ENCODE peak calls at places on chromosomes 16 and 17, in four cellular contexts. W is K562, I is IMR-90, Y is keratinocyte. H is an unnamed sample. For H3K9me1 and H3K36me3, the result is how much of the 10 kb centered on the place peaks cover.

GRCh38 chr17:72884066-72884465 is 208.4 kb downstream of the SLC39A11 start:
- DNase-seq in I (no peak), W (no peak), Y (no peak), H (no peak)

GRCh38 chr17:66533572-66533971 is 231.2 kb downstream of the PRKCA start:
- DNase-seq in I (peak), W (no peak), Y (no peak), H (no peak)

GRCh38 chr17:13230350-13230900 is 212.6 kb upstream of the ELAC2 start:
- DNase-seq in Y (no peak), W (no peak), I (no peak), H (no peak)

GRCh38 chr17:29005936-29006438 is at the start of gene SEZ6:
- DNase-seq in W (peak), Y (no peak), I (peak), H (peak)

GRCh38 chr17:34390649-34391048 is 27.6 kb upstream of the CCL1 start:
- DNase-seq in Y (no peak), W (no peak), I (no peak), H (no peak)

GRCh38 chr17:65287040-65287439 is 149.9 kb downstream of the RGS9 start:
- DNase-seq in W (no peak), Y (no peak), I (peak), H (no peak)

GRCh38 chr16:57224651-57225335 is 20.3 kb upstream of the ARL2BP start:
- DNase-seq in W (no peak), I (no peak), Y (no peak), H (no peak)

GRCh38 chr16:31700200-31700529 is 172.5 kb downstream of the AHSP start:
- DNase-seq in I (no peak), Y (no peak), W (peak), H (no peak)

GRCh38 chr17:65064452-65065019 is 8.0 kb upstream of the GNA13 start:
- DNase-seq in I (peak), W (peak), Y (peak), H (no peak)

GRCh38 chr17:29107933-29108805 is 65.2 kb downstream of the PIPOX start:
- DNase-seq in W (no peak), I (no peak), Y (no peak), H (no peak)

GRCh38 chr17:81601525-81602120 is 35.3 kb downstream of the NPLOC4 start:
- DNase-seq in Y (peak), I (peak), W (peak), H (peak)

GRCh38 chr16:31484491-31485171 is 1.7 kb downstream of the SLC5A2 start:
- DNase-seq in W (peak), I (no peak), Y (no peak), H (no peak)

GRCh38 chr17:5413682-5414081 is 5.8 kb downstream of the NUP88 start:
- DNase-seq in Y (no peak), I (peak), W (no peak), H (peak)

GRCh38 chr16:49342336-49343265 is 31.0 kb upstream of the C16orf78 start:
- DNase-seq in Y (no peak), I (no peak), W (no peak), H (no peak)

GRCh38 chr17:76726231-76726765 is at the start of gene JMJD6:
- DNase-seq in I (peak), Y (peak), W (peak), H (peak)

GRCh38 chr17:69198238-69198637 is 30.4 kb downstream of the ABCA10 start:
- DNase-seq in Y (no peak), I (no peak), W (peak), H (no peak)

GRCh38 chr17:49121696-49122292 is 10.8 kb upstream of the B4GALNT2 start:
- DNase-seq in I (no peak), W (no peak), Y (no peak), H (no peak)

GRCh38 chr17:43531955-43532354 is 14.2 kb downstream of the ETV4 start:
- DNase-seq in I (no peak), W (no peak), Y (no peak), H (no peak)

GRCh38 chr17:32341141-32341856 is 674 bp downstream of the C17orf75 start:
- DNase-seq in W (no peak), I (no peak), Y (no peak), H (peak)
- TF ChIP-seq CTCF in W (peak), I (no peak), Y (peak), H (peak)

DNA sequence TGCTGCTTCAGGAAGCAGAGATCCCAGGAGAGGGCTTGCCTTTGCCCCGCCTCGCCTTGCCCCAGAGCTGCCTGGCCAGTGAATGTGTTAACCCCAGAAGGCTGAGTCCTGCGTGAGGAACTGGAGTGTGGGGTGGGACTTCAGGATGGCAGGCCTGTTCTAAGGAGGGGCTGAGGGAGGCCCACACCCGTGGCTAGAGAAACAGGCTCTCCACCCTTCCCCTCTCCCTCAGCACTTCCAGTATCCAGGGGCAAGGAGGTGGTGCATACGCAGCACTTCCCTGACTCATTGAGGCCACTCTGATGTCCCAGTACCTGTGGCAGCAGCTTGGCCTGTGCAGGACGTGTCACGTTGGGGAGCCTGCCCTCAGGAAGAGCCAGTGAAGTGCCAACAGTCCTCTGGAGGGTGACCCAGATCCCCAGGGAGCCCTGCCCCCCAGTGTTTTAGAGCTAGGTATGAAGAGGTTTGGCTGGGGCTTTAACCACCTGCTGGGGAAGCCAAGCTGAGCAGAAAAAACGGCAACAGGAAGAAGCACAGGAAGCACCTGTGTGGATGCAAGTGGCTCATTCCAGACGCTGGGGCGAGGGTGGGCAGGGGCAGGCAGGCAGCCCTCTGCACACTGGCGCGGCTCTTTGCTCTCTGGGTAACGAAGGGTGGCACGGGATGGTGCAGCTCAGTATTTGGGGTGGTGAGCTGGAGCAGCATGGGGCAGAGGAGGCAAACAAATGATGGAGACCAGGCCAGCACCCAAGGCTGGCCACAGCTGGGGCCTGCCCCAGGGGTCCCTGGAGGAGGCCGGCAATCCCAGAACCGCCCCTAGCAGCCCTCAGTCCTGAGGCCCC is 14.7 kb upstream of the CTCF start:
- DNase-seq in W (no peak), Y (no peak), I (no peak), H (peak)
- H3K9me1 ChIP-seq in W (under half), Y (under half), I (under half), H (under half)

GRCh38 chr16:8808009-8808408 is 10.4 kb downstream of the PMM2 start:
- DNase-seq in Y (no peak), W (no peak), I (no peak), H (no peak)

GRCh38 chr16:8804313-8804712 is 6.7 kb downstream of the PMM2 start:
- DNase-seq in I (no peak), W (peak), Y (no peak), H (no peak)

GRCh38 chr16:8808613-8809353 is 11.1 kb downstream of the PMM2 start:
- DNase-seq in I (no peak), Y (no peak), W (no peak), H (no peak)

GRCh38 chr16:8806272-8806983 is 8.8 kb downstream of the PMM2 start:
- DNase-seq in Y (no peak), W (no peak), I (no peak), H (no peak)

GRCh38 chr16:8807189-8807588 is 9.6 kb downstream of the PMM2 start:
- DNase-seq in I (no peak), Y (no peak), W (no peak), H (no peak)
- H3K36me3 ChIP-seq in I (half or more), Y (under half), W (half or more), H (under half)

GRCh38 chr17:16019347-16019746 is 19.7 kb downstream of the TTC19 start:
- DNase-seq in W (no peak), Y (no peak), I (no peak), H (no peak)

DNA sequence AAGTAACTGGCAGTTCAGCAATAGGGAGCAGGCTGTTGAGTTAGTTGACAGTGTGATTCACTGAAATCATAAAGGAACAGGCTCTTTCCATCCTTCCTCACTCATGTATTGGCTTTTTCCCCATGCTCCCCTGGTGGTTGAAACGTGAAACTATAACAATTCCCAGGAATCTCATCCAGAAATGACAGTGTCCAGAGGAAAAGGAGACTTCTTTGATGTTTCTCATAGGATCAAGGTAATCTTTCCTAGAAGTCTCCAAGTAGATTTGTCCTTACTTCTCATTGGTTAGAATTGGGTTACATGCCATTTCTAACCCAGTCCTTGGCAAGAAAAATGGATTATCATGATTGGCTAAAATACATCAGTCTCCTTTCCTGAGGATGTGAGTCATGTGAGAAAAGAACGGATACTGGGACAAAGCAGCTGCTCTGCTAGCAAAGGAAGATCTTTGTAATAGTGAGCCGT is 14.4 kb downstream of the TTC19 start:
- DNase-seq in Y (peak), I (peak), W (no peak), H (peak)
- TF ChIP-seq CTCF in Y (peak), I (peak), W (peak), H (peak)

GRCh38 chr16:84853534-84853933 is 33.7 kb downstream of the CRISPLD2 start:
- DNase-seq in I (no peak), Y (no peak), W (no peak), H (no peak)
- H3K9me1 ChIP-seq in I (under half), Y (under half), W (under half), H (under half)

DNA sequence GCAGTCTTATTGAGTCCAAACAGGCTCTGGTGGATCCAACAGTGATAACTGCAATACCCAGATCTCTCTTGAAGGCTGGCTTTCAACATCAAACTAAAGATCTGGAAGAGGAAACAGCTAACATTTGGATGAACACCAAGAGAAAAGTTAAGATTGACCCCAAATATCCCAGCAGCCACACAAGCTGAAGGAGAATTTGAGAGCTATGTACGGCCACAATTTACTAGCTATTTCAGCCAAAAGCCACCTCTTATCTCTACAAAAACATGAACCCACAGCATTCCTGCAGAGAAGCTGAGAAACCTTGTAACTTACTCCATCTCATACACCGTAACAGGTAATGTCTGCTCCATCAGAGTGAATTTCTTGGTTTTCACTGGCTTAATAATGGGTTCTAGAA is 14.3 kb downstream of the EFTUD2 start:
- DNase-seq in Y (no peak), W (no peak), I (no peak), H (no peak)
- H3K36me3 ChIP-seq in Y (under half), W (half or more), I (under half), H (under half)

GRCh38 chr16:26765087-26765486 is 301.6 kb upstream of the C16orf82 start:
- DNase-seq in Y (no peak), I (no peak), W (peak), H (no peak)
- TF ChIP-seq CTCF in Y (no peak), I (no peak), W (peak), H (no peak)

GRCh38 chr16:86165479-86165878 is 266.5 kb downstream of the IRF8 start:
- DNase-seq in Y (no peak), I (no peak), W (no peak), H (no peak)
- H3K9me1 ChIP-seq in Y (under half), I (under half), W (under half), H (under half)